ENCODE peak calls at places on chromosomes 5 and 9, in eight cellular contexts. B, E, Q, R, Y, G, T and U are unnamed samples.

GRCh38 chr5:7779019-7779662 is 71.8 kb downstream of the CFAP90 start:
- DNase-seq in E (no peak), R (no peak), G (no peak), B (no peak), Q (no peak), T (no peak), Y (no peak), U (no peak)

GRCh38 chr9:22528485-22528884 is 81.9 kb downstream of the DMRTA1 start:
- DNase-seq in R (no peak), G (no peak), E (no peak), B (no peak), Q (no peak), T (no peak), Y (peak; percentile 61), U (no peak)

GRCh38 chr5:172188893-172189692 is 1.1 kb upstream of the STK10 start:
- DNase-seq in B (peak; percentile 55), R (no peak), E (no peak), G (no peak), Y (no peak), Q (no peak), T (no peak), U (peak; percentile 45)

GRCh38 chr5:135193213-135194125 is 159.4 kb upstream of the PITX1 start:
- DNase-seq in T (no peak), G (no peak), R (no peak), E (no peak), Y (peak; percentile 65), Q (no peak), B (no peak), U (no peak)

GRCh38 chr9:130254753-130255637 is 10.6 kb upstream of the HMCN2 start:
- DNase-seq in Y (no peak), E (no peak), B (no peak), G (no peak), Q (no peak), T (no peak), R (peak; percentile 34), U (no peak)

GRCh38 chr5:112025729-112026128 is 268.7 kb upstream of the NREP start:
- DNase-seq in Y (no peak), T (no peak), E (no peak), R (no peak), G (no peak), Q (no peak), B (no peak), U (no peak)

GRCh38 chr5:111755942-111756353 is 1.0 kb downstream of the NREP start:
- DNase-seq in R (no peak), G (no peak), T (no peak), E (no peak), Y (peak; percentile 64), B (no peak), Q (no peak), U (no peak)

GRCh38 chr9:82829818-82830217 is 233.1 kb downstream of the RASEF start:
- DNase-seq in T (no peak), R (no peak), Q (no peak), G (no peak), Y (no peak), E (no peak), B (no peak), U (no peak)

GRCh38 chr9:125540497-125540896 is 166.5 kb downstream of the MAPKAP1 start:
- DNase-seq in R (no peak), B (no peak), Y (no peak), E (no peak), G (no peak), Q (no peak), T (no peak), U (no peak)

GRCh38 chr9:107465467-107466451 is 23.8 kb downstream of the KLF4 start:
- DNase-seq in Q (peak; percentile 65), T (no peak), G (peak; percentile 61), R (peak; percentile 85), Y (peak; percentile 63), B (peak; percentile 79), E (no peak), U (peak; percentile 81)

GRCh38 chr5:5419291-5420210 is 2.9 kb upstream of the ICE1 start:
- DNase-seq in Y (peak; percentile 76), G (no peak), B (peak; percentile 19), Q (no peak), R (no peak), T (no peak), E (no peak), U (no peak)

GRCh38 chr5:110050640-110051345 is 361.1 kb downstream of the MAN2A1 start:
- DNase-seq in G (no peak), R (no peak), E (no peak), Y (no peak), B (no peak), Q (no peak), T (no peak), U (no peak)

GRCh38 chr9:95103385-95104087 is 214.0 kb downstream of the FANCC start:
- DNase-seq in Q (no peak), T (no peak), R (no peak), E (no peak), Y (peak; percentile 33), B (peak; percentile 39), G (no peak), U (peak; percentile 23)

GRCh38 chr9:88803551-88804288 is 187.5 kb upstream of the S1PR3 start:
- DNase-seq in Y (peak; percentile 43), B (no peak), E (no peak), R (no peak), G (no peak), T (no peak), Q (no peak), U (no peak)

GRCh38 chr5:39021413-39021812 is 52.8 kb downstream of the RICTOR start:
- DNase-seq in G (no peak), B (peak; percentile 15), Y (no peak), R (no peak), E (no peak), T (no peak), Q (no peak), U (no peak)

GRCh38 chr5:39024884-39025283 is 49.3 kb downstream of the RICTOR start:
- DNase-seq in E (no peak), B (no peak), Q (no peak), G (no peak), R (no peak), Y (no peak), T (no peak), U (no peak)

GRCh38 chr5:39022151-39022550 is 52.0 kb downstream of the RICTOR start:
- DNase-seq in T (no peak), E (no peak), Q (no peak), R (no peak), Y (no peak), B (no peak), G (no peak), U (no peak)

GRCh38 chr5:39025456-39025855 is 48.7 kb downstream of the RICTOR start:
- DNase-seq in G (no peak), Y (no peak), B (no peak), R (no peak), E (no peak), Q (no peak), T (no peak), U (no peak)

GRCh38 chr5:39024005-39024404 is 50.2 kb downstream of the RICTOR start:
- DNase-seq in Y (no peak), T (no peak), E (no peak), G (no peak), Q (no peak), R (no peak), B (peak; percentile 24), U (no peak)
- TF ChIP-seq CTCF in Y (no peak), T (no peak), E (no peak), G (no peak), Q (no peak), R (no peak), B (no peak), U (no peak)

GRCh38 chr5:176577312-176578176 is 28.4 kb downstream of the CDHR2 start:
- DNase-seq in T (no peak), Y (no peak), G (no peak), B (no peak), E (no peak), Q (no peak), R (no peak), U (no peak)

GRCh38 chr5:176575488-176576422 is 26.6 kb downstream of the CDHR2 start:
- DNase-seq in Y (no peak), Q (no peak), G (no peak), T (no peak), B (no peak), E (no peak), R (no peak), U (no peak)

GRCh38 chr5:176575066-176575465 is 25.9 kb downstream of the CDHR2 start:
- DNase-seq in E (no peak), Q (no peak), Y (no peak), G (no peak), B (no peak), T (no peak), R (no peak), U (no peak)

GRCh38 chr5:176573564-176574296 is 24.6 kb downstream of the CDHR2 start:
- DNase-seq in G (peak; percentile 72), R (no peak), Y (peak; percentile 46), B (peak; percentile 88), Q (peak; percentile 77), E (peak; percentile 76), T (peak; percentile 74), U (peak; percentile 81)

DNA sequence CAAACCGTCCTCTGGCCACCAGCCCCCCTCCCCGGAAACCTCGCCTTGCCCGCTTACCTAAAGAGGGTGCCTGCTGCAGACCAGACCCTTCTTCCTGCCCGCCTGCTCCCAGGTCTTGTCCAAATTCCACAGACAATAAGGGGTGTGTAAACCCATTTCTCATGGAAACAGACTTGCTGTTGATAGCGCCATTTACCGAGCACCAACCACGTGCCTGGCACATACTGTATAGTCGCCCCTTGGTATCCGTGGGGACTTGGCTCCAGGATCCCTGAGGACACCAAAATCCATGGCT is 25.1 kb downstream of the CDHR2 start:
- DNase-seq in G (no peak), T (no peak), R (no peak), B (no peak), E (no peak), Q (no peak), Y (no peak), U (no peak)
- TF ChIP-seq CTCF in G (no peak), T (no peak), R (no peak), B (peak; percentile 8), E (peak; percentile 24), Q (peak; percentile 23), Y (no peak), U (peak; percentile 22)

GRCh38 chr9:17837931-17838330 is 259.1 kb downstream of the SH3GL2 start:
- DNase-seq in E (no peak), G (no peak), T (no peak), R (no peak), Q (no peak), B (no peak), Y (peak; percentile 2), U (no peak)
- TF ChIP-seq CTCF in E (no peak), G (no peak), T (no peak), R (no peak), Q (no peak), B (no peak), Y (no peak), U (no peak)

DNA sequence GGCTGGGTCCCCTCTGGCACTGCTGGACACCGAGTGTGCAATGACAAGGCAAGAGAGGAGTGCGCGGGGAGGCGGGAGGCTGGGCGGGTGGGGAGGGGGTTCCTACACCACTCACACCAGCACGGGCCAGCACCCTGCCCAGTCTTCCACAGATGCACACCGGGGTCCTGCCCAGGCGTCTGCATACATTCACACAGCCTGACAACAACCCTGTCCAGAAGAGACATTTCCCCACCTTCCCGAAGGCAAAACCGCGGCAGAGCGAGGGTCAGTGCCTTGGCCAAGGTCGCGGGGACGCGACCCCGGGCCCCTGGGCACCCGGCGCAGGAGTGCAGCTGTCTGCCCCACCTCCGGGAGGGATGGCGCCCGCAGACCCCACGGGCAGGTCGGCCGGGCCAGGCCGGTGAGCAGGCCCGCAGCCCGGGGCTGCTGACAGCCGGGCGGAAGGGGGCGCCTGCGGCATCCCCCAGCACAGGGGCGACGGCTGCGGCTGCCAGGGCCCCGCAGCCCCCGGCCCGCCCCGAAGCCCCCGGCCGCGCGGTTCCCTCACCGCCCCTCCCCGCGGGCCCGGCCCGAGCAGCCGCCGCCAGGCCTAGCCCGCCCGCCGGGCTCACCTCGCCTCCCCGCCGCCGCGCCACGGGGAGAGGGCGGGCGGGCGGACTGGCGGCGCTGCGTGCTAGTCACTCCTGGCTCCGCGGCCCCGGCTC is 496 bp downstream of the MAPK9 start:
- DNase-seq in G (no peak), R (no peak), T (no peak), Y (no peak), Q (no peak), B (peak; percentile 39), E (no peak), U (peak; percentile 44)
- TF ChIP-seq CTCF in G (no peak), R (no peak), T (no peak), Y (peak; percentile 17), Q (no peak), B (no peak), E (peak; percentile 24), U (no peak)